ENCODE peak calls at places on chromosomes 13 and 19, in seven cellular contexts. L, V, K, Z, M, D and S are unnamed samples.

GRCh38 chr13:92221916-92222315 is 823.5 kb downstream of the GPC5 start:
- DNase-seq in L (no peak), V (no peak), K (peak; percentile 65), Z (no peak), M (no peak), D (no peak), S (no peak)

GRCh38 chr13:80100636-80101035 is 240.3 kb downstream of the SPRY2 start:
- DNase-seq in L (no peak), V (no peak), K (peak; percentile 73), Z (no peak), M (no peak), D (no peak), S (peak; percentile 22)

GRCh38 chr13:110280231-110280813 is 26.6 kb downstream of the COL4A1 start:
- DNase-seq in L (no peak), V (no peak), K (peak; percentile 71), Z (no peak), M (no peak), D (no peak), S (no peak)

GRCh38 chr13:97275265-97275664 is 53.1 kb downstream of the MBNL2 start:
- DNase-seq in L (no peak), V (no peak), K (peak; percentile 84), Z (no peak), M (no peak), D (peak; percentile 94), S (peak; percentile 68)

GRCh38 chr13:113584205-113584869 is at the start of gene TFDP1:
- DNase-seq in L (peak; percentile 83), V (peak; percentile 55), K (peak; percentile 73), Z (peak; percentile 93), M (peak; percentile 88), D (peak; percentile 82), S (peak; percentile 26)

GRCh38 chr13:113425931-113426590 is 27.2 kb downstream of the ADPRHL1 start:
- DNase-seq in L (no peak), V (no peak), K (no peak), Z (no peak), M (no peak), D (peak; percentile 39), S (no peak)

GRCh38 chr13:93430346-93430745 is 203.7 kb downstream of the GPC6 start:
- DNase-seq in L (no peak), V (no peak), K (no peak), Z (no peak), M (no peak), D (no peak), S (no peak)

GRCh38 chr19:16235811-16236710 is 38.4 kb downstream of the AP1M1 start:
- DNase-seq in L (peak; percentile 19), V (no peak), K (no peak), Z (no peak), M (no peak), D (no peak), S (no peak)

GRCh38 chr13:49635599-49636433 is 7.5 kb downstream of the ARL11 start:
- DNase-seq in L (no peak), V (peak; percentile 27), K (peak; percentile 14), Z (no peak), M (peak; percentile 89), D (peak; percentile 51), S (no peak)

GRCh38 chr19:5170329-5170745 is 170.3 kb downstream of the PTPRS start:
- DNase-seq in L (no peak), V (no peak), K (no peak), Z (peak; percentile 49), M (peak; percentile 60), D (no peak), S (no peak)

GRCh38 chr19:12784871-12785430 is 6.3 kb upstream of the JUNB start:
- DNase-seq in L (no peak), V (no peak), K (no peak), Z (peak; percentile 44), M (no peak), D (no peak), S (no peak)

GRCh38 chr19:46521241-46521640 is 25.6 kb upstream of the PNMA8B start:
- DNase-seq in L (no peak), V (no peak), K (no peak), Z (no peak), M (no peak), D (no peak), S (no peak)

GRCh38 chr19:47750752-47751151 is 5.4 kb downstream of the NOP53 start:
- DNase-seq in L (no peak), V (no peak), K (no peak), Z (no peak), M (no peak), D (no peak), S (no peak)

GRCh38 chr19:37136118-37136517 is 36.4 kb downstream of the ZNF585A start:
- DNase-seq in L (no peak), V (no peak), K (no peak), Z (no peak), M (no peak), D (no peak), S (no peak)

GRCh38 chr13:52393572-52394357 is 12.2 kb downstream of the THSD1 start:
- DNase-seq in L (no peak), V (no peak), K (no peak), Z (no peak), M (no peak), D (no peak), S (no peak)

GRCh38 chr19:22332924-22333323 is 46.7 kb downstream of the ZNF729 start:
- DNase-seq in L (no peak), V (no peak), K (peak; percentile 0), Z (no peak), M (no peak), D (no peak), S (no peak)

GRCh38 chr19:11381535-11382369 is 2.4 kb downstream of the EPOR start:
- DNase-seq in L (peak; percentile 77), V (no peak), K (peak; percentile 81), Z (peak; percentile 94), M (peak; percentile 96), D (peak; percentile 82), S (no peak)

GRCh38 chr19:55070755-55071502 is 4.7 kb upstream of the EPS8L1 start:
- DNase-seq in L (no peak), V (peak; percentile 11), K (peak; percentile 39), Z (no peak), M (no peak), D (peak; percentile 64), S (no peak)

GRCh38 chr19:14476307-14476662 is 1.1 kb upstream of the PTGER1 start:
- DNase-seq in L (no peak), V (no peak), K (no peak), Z (no peak), M (no peak), D (no peak), S (no peak)

GRCh38 chr19:14475251-14476073 is at the start of gene PTGER1:
- DNase-seq in L (no peak), V (no peak), K (no peak), Z (peak; percentile 71), M (peak; percentile 78), D (peak; percentile 58), S (no peak)

GRCh38 chr19:14473073-14473790 is 1.9 kb downstream of the PTGER1 start:
- DNase-seq in L (no peak), V (no peak), K (no peak), Z (no peak), M (peak; percentile 71), D (no peak), S (no peak)

GRCh38 chr19:14473915-14474578 is 1.1 kb downstream of the PTGER1 start:
- DNase-seq in L (no peak), V (no peak), K (no peak), Z (no peak), M (peak; percentile 71), D (no peak), S (no peak)

DNA sequence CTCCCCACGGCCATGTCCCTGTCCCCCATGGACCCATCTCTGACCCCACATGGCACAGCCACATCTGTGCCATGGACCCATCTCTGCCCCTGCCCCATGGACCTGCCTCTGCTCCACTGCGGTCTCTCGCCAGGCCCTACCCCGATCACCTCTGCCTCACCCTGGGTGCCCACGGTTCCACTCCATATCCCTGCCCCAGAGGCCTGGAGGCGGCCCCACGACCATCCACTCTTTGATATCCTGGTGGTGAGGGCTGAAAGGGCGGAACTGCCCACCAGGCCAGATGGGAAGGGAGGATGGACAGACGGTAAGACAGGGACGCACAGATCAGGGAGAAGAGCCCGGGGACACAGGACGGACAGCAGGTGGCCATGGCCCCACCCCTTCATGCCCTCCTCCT is 327 bp downstream of the PTGER1 start:
- DNase-seq in L (no peak), V (no peak), K (no peak), Z (no peak), M (no peak), D (no peak), S (no peak)
- H3K4me3 ChIP-seq in L (no peak overlapping the region), V (peak overlapping the region; percentile 54), K (no peak overlapping the region), Z (peak overlapping the region; percentile 50), M (peak overlapping the region; percentile 43), D (peak overlapping the region; percentile 37), S (peak overlapping the region; percentile 35)

DNA sequence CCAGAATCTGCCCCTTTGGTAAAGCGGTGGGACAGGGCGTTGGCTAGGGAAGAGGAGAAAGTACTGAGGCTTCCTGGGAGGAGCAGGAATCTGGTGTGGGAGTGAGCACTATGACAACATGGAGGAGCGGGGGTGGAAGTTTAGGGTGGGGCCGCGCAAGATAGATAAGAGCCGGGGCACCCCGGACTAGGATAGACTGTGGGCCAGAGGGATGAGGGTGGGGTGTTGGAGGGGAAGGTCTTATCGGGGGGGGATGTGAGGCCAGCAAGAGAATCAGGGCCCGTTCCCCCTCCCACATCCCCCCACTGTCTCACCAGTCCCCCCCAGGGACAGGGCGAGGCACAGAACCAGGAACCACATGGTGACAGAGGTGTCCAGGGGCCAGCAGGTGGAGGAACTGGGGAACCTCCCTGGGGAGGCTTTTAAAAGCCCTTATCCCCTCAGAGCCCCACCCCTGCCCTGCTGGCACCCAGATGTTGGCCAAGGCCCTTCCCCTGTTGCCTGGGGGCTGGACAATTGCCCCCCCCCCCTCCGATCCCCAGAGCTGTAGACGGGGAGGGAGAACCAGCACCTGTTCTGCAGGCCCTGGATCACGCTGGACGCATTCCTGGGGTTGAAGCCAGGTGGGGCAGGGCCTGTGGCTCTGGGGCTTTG is at the start of gene KLK1:
- DNase-seq in L (no peak), V (no peak), K (no peak), Z (no peak), M (no peak), D (no peak), S (no peak)
- H3K27me3 ChIP-seq in L (peaks cover 8% of the 10 kb centered on the region), V (peaks cover 34% of the 10 kb centered on the region), K (peaks cover 19% of the 10 kb centered on the region), Z (no peaks in the 10 kb centered on the region), M (peaks cover 43% of the 10 kb centered on the region), D (peaks cover 16% of the 10 kb centered on the region), S (peaks cover 22% of the 10 kb centered on the region)

GRCh38 chr19:1813197-1813836 is 1.2 kb upstream of the ATP8B3 start:
- DNase-seq in L (no peak), V (no peak), K (no peak), Z (no peak), M (no peak), D (no peak), S (no peak)
- H3K4me3 ChIP-seq in L (peak overlapping the region; percentile 38), V (peak overlapping the region; percentile 73), K (peak overlapping the region; percentile 59), Z (peak overlapping the region; percentile 60), M (peak overlapping the region; percentile 77), D (peak overlapping the region; percentile 39), S (peak overlapping the region; percentile 80)

DNA sequence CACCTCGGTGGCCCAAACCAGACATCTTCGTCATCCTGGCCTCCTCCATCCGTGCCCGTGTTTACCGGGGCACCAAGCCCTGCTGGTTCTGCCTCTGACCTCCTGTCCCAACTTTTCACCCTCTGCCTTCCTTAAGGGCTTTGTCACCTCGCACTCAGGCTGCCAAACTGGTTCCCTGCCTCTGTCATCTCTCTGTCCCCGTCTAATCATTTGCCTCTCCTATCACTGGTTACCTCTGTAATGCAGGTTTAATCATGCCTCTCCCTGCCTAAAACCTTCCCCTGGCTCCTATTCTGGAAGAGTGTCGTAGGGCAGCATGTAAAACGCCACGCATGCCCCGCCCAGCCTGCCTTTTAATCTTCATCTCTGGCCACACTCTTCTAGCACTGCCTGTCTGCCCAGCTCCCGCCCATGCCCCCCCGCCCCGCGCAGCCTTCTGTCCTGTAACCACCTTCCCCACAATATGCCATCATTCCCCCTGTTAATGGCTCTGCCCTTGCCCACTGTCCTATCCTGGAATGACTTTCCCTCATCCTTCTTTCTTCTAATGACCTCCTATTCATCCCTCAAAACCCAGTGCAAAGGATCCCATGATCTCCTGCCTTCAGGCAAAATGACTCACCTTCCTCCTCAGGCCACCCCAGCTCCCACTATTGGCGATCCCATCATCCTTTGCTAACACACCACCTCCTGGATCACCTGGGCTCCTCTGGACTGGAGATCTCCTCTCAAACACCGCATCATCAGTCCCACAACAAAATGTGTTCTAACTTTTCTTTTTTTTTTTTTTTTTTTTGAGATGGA is 66.7 kb downstream of the PEX11G start:
- DNase-seq in L (no peak), V (no peak), K (no peak), Z (no peak), M (no peak), D (no peak), S (no peak)
- H3K27me3 ChIP-seq in L (no peaks in the 10 kb centered on the region), V (no peaks in the 10 kb centered on the region), K (no peaks in the 10 kb centered on the region), Z (no peaks in the 10 kb centered on the region), M (no peaks in the 10 kb centered on the region), D (no peaks in the 10 kb centered on the region), S (no peaks in the 10 kb centered on the region)